ENCODE peak calls at places on chromosomes 7 and 10, in four cellular contexts. A is cardiac muscle cell; I is activated T-helper 1 cell treated with anti-CD3 and anti-CD28 coated beads, Interleukin-2, amount 50 U/mL, for 16 hours; L is caudate nucleus. D is an unnamed sample.

GRCh38 chr7:20514364-20514763 is 101.1 kb upstream of the ABCB5 start:
- DNase-seq in A (peak; percentile 80), I (no peak), L (peak; percentile 24), D (no peak)

GRCh38 chr10:116761883-116762282 is 19.5 kb upstream of the HSPA12A start:
- DNase-seq in A (no peak), I (no peak), L (no peak), D (no peak)

GRCh38 chr10:80552151-80552646 is 14.5 kb downstream of the SH2D4B start:
- DNase-seq in A (peak; percentile 6), I (no peak), L (no peak), D (no peak)

GRCh38 chr7:101635484-101635883 is 6.4 kb upstream of the MYL10 start:
- DNase-seq in A (no peak), I (no peak), L (no peak), D (no peak)

GRCh38 chr7:25255603-25256320 is 27.5 kb upstream of the NPVF start:
- DNase-seq in A (no peak), I (no peak), L (no peak), D (no peak)

GRCh38 chr7:113281223-113281622 is 162.9 kb upstream of the SMIM30 start:
- DNase-seq in A (no peak), I (no peak), L (no peak), D (no peak)

GRCh38 chr7:67462781-67463191 is 466.2 kb downstream of the TYW1 start:
- DNase-seq in A (peak; percentile 9), I (no peak), L (no peak), D (no peak)

GRCh38 chr7:23299770-23300300 is 696 bp downstream of the MALSU1 start:
- DNase-seq in A (peak; percentile 23), I (no peak), L (no peak), D (no peak)

GRCh38 chr7:93352881-93353280 is 120.7 kb downstream of the VPS50 start:
- DNase-seq in A (no peak), I (no peak), L (no peak), D (no peak)